ENCODE peak calls at places on chromosome 16, in ten cellular contexts. One of them, this sample, is unnamed.

GRCh38 chr16:88130681-88131080 is 179.4 kb downstream of the BANP start:
- DNase-seq in NB4: peak; percentile 65
- DNase-seq in nephron progenitor cell: no peak
- DNase-seq in fibroblast of lung: no peak
- DNase-seq in H9: no peak
- DNase-seq in dorsolateral prefrontal cortex: no peak
- DNase-seq in AG09309: no peak
- DNase-seq in fibroblast of mammary gland: no peak
- DNase-seq in A673: no peak
- DNase-seq in endothelial cell: no peak
- DNase-seq in this sample: no peak

GRCh38 chr16:14462811-14463210 is 167.2 kb downstream of the PARN start:
- DNase-seq in fibroblast of lung: no peak
- DNase-seq in H9: no peak
- DNase-seq in NB4: no peak
- DNase-seq in nephron progenitor cell: no peak
- DNase-seq in fibroblast of mammary gland: peak; percentile 88
- DNase-seq in AG09309: no peak
- DNase-seq in dorsolateral prefrontal cortex: no peak
- DNase-seq in endothelial cell: no peak
- DNase-seq in A673: no peak
- DNase-seq in this sample: peak; percentile 16

GRCh38 chr16:80330803-80331202 is 210.0 kb upstream of the DYNLRB2 start:
- DNase-seq in H9: no peak
- DNase-seq in fibroblast of lung: no peak
- DNase-seq in NB4: no peak
- DNase-seq in fibroblast of mammary gland: no peak
- DNase-seq in AG09309: no peak
- DNase-seq in endothelial cell: no peak
- DNase-seq in dorsolateral prefrontal cortex: no peak
- DNase-seq in nephron progenitor cell: no peak
- DNase-seq in A673: no peak
- DNase-seq in this sample: no peak

GRCh38 chr16:88303405-88303804 is 79.4 kb upstream of the ZNF469 start:
- DNase-seq in A673: no peak
- DNase-seq in fibroblast of lung: no peak
- DNase-seq in nephron progenitor cell: no peak
- DNase-seq in dorsolateral prefrontal cortex: no peak
- DNase-seq in AG09309: no peak
- DNase-seq in NB4: no peak
- DNase-seq in H9: no peak
- DNase-seq in endothelial cell: no peak
- DNase-seq in fibroblast of mammary gland: no peak
- DNase-seq in this sample: no peak

GRCh38 chr16:49778202-49778601 is 77.7 kb downstream of the ZNF423 start:
- DNase-seq in AG09309: no peak
- DNase-seq in H9: no peak
- DNase-seq in A673: no peak
- DNase-seq in dorsolateral prefrontal cortex: no peak
- DNase-seq in nephron progenitor cell: no peak
- DNase-seq in endothelial cell: no peak
- DNase-seq in fibroblast of mammary gland: no peak
- DNase-seq in NB4: no peak
- DNase-seq in fibroblast of lung: no peak
- DNase-seq in this sample: no peak

GRCh38 chr16:48912360-48912759 is 302.4 kb upstream of the N4BP1 start:
- DNase-seq in fibroblast of lung: no peak
- DNase-seq in NB4: no peak
- DNase-seq in H9: peak; percentile 56
- DNase-seq in AG09309: no peak
- DNase-seq in A673: no peak
- DNase-seq in dorsolateral prefrontal cortex: no peak
- DNase-seq in fibroblast of mammary gland: no peak
- DNase-seq in endothelial cell: peak; percentile 10
- DNase-seq in nephron progenitor cell: no peak
- DNase-seq in this sample: no peak

GRCh38 chr16:89422527-89422904 is 67.8 kb downstream of the ANKRD11 start:
- DNase-seq in NB4: no peak
- DNase-seq in dorsolateral prefrontal cortex: no peak
- DNase-seq in H9: no peak
- DNase-seq in AG09309: no peak
- DNase-seq in A673: no peak
- DNase-seq in endothelial cell: no peak
- DNase-seq in fibroblast of mammary gland: peak; percentile 72
- DNase-seq in fibroblast of lung: no peak
- DNase-seq in nephron progenitor cell: no peak
- DNase-seq in this sample: no peak

GRCh38 chr16:58222532-58223316 is 24.8 kb upstream of the CSNK2A2 start:
- DNase-seq in fibroblast of lung: no peak
- DNase-seq in dorsolateral prefrontal cortex: no peak
- DNase-seq in fibroblast of mammary gland: peak; percentile 18
- DNase-seq in H9: peak; percentile 60
- DNase-seq in endothelial cell: no peak
- DNase-seq in AG09309: no peak
- DNase-seq in NB4: no peak
- DNase-seq in nephron progenitor cell: no peak
- DNase-seq in A673: no peak
- DNase-seq in this sample: peak; percentile 6

GRCh38 chr16:23072084-23072599 is 77.1 kb downstream of the USP31 start:
- DNase-seq in NB4: no peak
- DNase-seq in endothelial cell: no peak
- DNase-seq in AG09309: peak; percentile 33
- DNase-seq in H9: no peak
- DNase-seq in dorsolateral prefrontal cortex: no peak
- DNase-seq in fibroblast of lung: peak; percentile 65
- DNase-seq in fibroblast of mammary gland: peak; percentile 82
- DNase-seq in nephron progenitor cell: no peak
- DNase-seq in A673: no peak
- DNase-seq in this sample: peak; percentile 82

GRCh38 chr16:29148867-29149272 is 164.0 kb downstream of the LAT start:
- DNase-seq in fibroblast of mammary gland: no peak
- DNase-seq in AG09309: no peak
- DNase-seq in dorsolateral prefrontal cortex: no peak
- DNase-seq in H9: no peak
- DNase-seq in nephron progenitor cell: no peak
- DNase-seq in endothelial cell: no peak
- DNase-seq in fibroblast of lung: no peak
- DNase-seq in A673: no peak
- DNase-seq in NB4: no peak
- DNase-seq in this sample: no peak

GRCh38 chr16:72597938-72598337 is 426.0 kb upstream of the PMFBP1 start:
- DNase-seq in A673: no peak
- DNase-seq in nephron progenitor cell: no peak
- DNase-seq in NB4: no peak
- DNase-seq in dorsolateral prefrontal cortex: no peak
- DNase-seq in H9: no peak
- DNase-seq in fibroblast of lung: no peak
- DNase-seq in fibroblast of mammary gland: no peak
- DNase-seq in AG09309: no peak
- DNase-seq in endothelial cell: no peak
- DNase-seq in this sample: no peak

GRCh38 chr16:89183975-89184684 is 12.6 kb downstream of the CDH15 start:
- DNase-seq in fibroblast of mammary gland: no peak
- DNase-seq in fibroblast of lung: no peak
- DNase-seq in nephron progenitor cell: no peak
- DNase-seq in endothelial cell: no peak
- DNase-seq in AG09309: no peak
- DNase-seq in H9: no peak
- DNase-seq in NB4: no peak
- DNase-seq in dorsolateral prefrontal cortex: no peak
- DNase-seq in A673: no peak
- DNase-seq in this sample: no peak

GRCh38 chr16:77850637-77851330 is 62.4 kb downstream of the VAT1L start:
- DNase-seq in NB4: no peak
- DNase-seq in fibroblast of lung: no peak
- DNase-seq in endothelial cell: no peak
- DNase-seq in AG09309: no peak
- DNase-seq in dorsolateral prefrontal cortex: no peak
- DNase-seq in A673: no peak
- DNase-seq in nephron progenitor cell: no peak
- DNase-seq in H9: no peak
- DNase-seq in fibroblast of mammary gland: peak; percentile 11
- DNase-seq in this sample: no peak

GRCh38 chr16:65314246-65315003 is 192.6 kb upstream of the CDH11 start:
- DNase-seq in AG09309: no peak
- DNase-seq in dorsolateral prefrontal cortex: no peak
- DNase-seq in endothelial cell: no peak
- DNase-seq in fibroblast of mammary gland: peak; percentile 24
- DNase-seq in fibroblast of lung: no peak
- DNase-seq in A673: no peak
- DNase-seq in nephron progenitor cell: no peak
- DNase-seq in H9: no peak
- DNase-seq in NB4: no peak
- DNase-seq in this sample: no peak

GRCh38 chr16:30997887-30998711 is 12.3 kb downstream of the STX1B start:
- DNase-seq in nephron progenitor cell: no peak
- DNase-seq in fibroblast of lung: peak; percentile 59
- DNase-seq in NB4: no peak
- DNase-seq in H9: no peak
- DNase-seq in dorsolateral prefrontal cortex: no peak
- DNase-seq in A673: no peak
- DNase-seq in AG09309: no peak
- DNase-seq in fibroblast of mammary gland: peak; percentile 75
- DNase-seq in endothelial cell: no peak
- DNase-seq in this sample: peak; percentile 66

GRCh38 chr16:81649561-81649960 is 129.5 kb upstream of the PLCG2 start:
- DNase-seq in endothelial cell: no peak
- DNase-seq in nephron progenitor cell: no peak
- DNase-seq in H9: no peak
- DNase-seq in dorsolateral prefrontal cortex: no peak
- DNase-seq in AG09309: no peak
- DNase-seq in A673: no peak
- DNase-seq in NB4: no peak
- DNase-seq in fibroblast of mammary gland: no peak
- DNase-seq in fibroblast of lung: peak; percentile 55
- DNase-seq in this sample: no peak

GRCh38 chr16:74064120-74064735 is 232.4 kb upstream of the PSMD7 start:
- DNase-seq in fibroblast of mammary gland: peak; percentile 7
- DNase-seq in H9: no peak
- DNase-seq in endothelial cell: no peak
- DNase-seq in dorsolateral prefrontal cortex: no peak
- DNase-seq in nephron progenitor cell: no peak
- DNase-seq in A673: peak; percentile 39
- DNase-seq in AG09309: no peak
- DNase-seq in fibroblast of lung: peak; percentile 67
- DNase-seq in NB4: no peak
- DNase-seq in this sample: no peak
- TF ChIP-seq CTCF in fibroblast of mammary gland: no peak
- TF ChIP-seq CTCF in H9: no peak
- TF ChIP-seq CTCF in endothelial cell: no peak
- TF ChIP-seq CTCF in dorsolateral prefrontal cortex: no peak
- TF ChIP-seq CTCF in nephron progenitor cell: no peak
- TF ChIP-seq CTCF in A673: peak; percentile 28
- TF ChIP-seq CTCF in AG09309: no peak
- TF ChIP-seq CTCF in fibroblast of lung: peak; percentile 27
- TF ChIP-seq CTCF in NB4: no peak
- TF ChIP-seq CTCF in this sample: no peak

DNA sequence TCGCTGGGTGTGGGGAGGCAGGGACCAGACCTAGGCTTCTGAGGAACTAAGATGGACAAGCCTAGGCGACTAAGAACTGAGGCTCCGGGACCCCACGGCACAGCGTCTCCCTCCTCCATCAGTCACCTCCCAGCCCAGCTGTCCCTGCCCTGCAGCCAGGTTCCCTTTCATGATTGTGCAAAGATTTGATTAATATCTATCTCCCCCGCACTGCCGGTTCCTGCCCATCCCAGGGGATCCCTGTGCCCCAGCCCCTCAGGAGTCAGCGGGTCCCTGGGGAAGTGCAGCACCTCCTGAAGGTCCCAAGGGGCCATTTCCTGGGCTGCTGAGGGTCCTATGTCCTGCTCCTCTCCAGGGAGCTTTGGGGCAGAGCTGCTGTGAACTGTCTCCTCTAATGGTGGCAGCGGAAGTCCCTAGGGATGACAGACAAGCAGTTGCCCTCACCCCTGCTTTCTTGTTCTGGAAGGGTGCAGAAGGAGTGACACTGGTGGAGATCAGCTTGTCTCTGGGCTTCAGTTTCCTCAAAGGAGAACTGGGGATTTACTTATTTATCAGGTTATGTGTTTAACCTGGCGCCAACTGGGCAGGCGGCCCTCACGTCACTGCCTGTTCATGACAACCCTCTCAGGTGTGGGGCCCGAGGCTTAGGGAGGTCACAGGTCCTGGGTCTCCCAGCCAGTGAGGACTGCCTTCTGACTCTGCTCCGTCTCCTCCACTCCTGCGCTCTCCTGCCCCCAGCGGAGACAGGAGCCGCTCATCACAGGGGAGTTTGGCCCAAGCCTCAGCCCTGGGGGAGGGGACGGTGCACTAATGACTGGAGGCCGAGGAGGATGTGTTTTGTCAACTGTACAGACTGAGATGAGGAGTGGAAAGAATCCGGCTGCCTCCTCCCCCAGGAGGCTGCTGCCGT is 1.9 kb upstream of the C16orf74 start:
- DNase-seq in fibroblast of lung: peak; percentile 34
- DNase-seq in A673: peak; percentile 71
- DNase-seq in NB4: peak; percentile 93
- DNase-seq in nephron progenitor cell: peak; percentile 61
- DNase-seq in endothelial cell: peak; percentile 42
- DNase-seq in H9: peak; percentile 77
- DNase-seq in AG09309: no peak
- DNase-seq in fibroblast of mammary gland: no peak
- DNase-seq in dorsolateral prefrontal cortex: no peak
- DNase-seq in this sample: peak; percentile 62
- TF ChIP-seq CTCF in fibroblast of lung: peak; percentile 41
- TF ChIP-seq CTCF in A673: no peak
- TF ChIP-seq CTCF in NB4: peak; percentile 73
- TF ChIP-seq CTCF in nephron progenitor cell: no peak
- TF ChIP-seq CTCF in endothelial cell: no peak
- TF ChIP-seq CTCF in H9: peak; percentile 46
- TF ChIP-seq CTCF in AG09309: peak; percentile 22
- TF ChIP-seq CTCF in fibroblast of mammary gland: no peak
- TF ChIP-seq CTCF in dorsolateral prefrontal cortex: no peak
- TF ChIP-seq CTCF in this sample: peak; percentile 52

GRCh38 chr16:1050466-1050865 is 22.1 kb upstream of the SSTR5 start:
- DNase-seq in A673: no peak
- DNase-seq in nephron progenitor cell: no peak
- DNase-seq in NB4: no peak
- DNase-seq in AG09309: no peak
- DNase-seq in dorsolateral prefrontal cortex: no peak
- DNase-seq in fibroblast of lung: no peak
- DNase-seq in endothelial cell: no peak
- DNase-seq in fibroblast of mammary gland: no peak
- DNase-seq in H9: no peak
- DNase-seq in this sample: no peak
- TF ChIP-seq CTCF in A673: no peak
- TF ChIP-seq CTCF in nephron progenitor cell: no peak
- TF ChIP-seq CTCF in NB4: no peak
- TF ChIP-seq CTCF in AG09309: no peak
- TF ChIP-seq CTCF in dorsolateral prefrontal cortex: no peak
- TF ChIP-seq CTCF in fibroblast of lung: no peak
- TF ChIP-seq CTCF in endothelial cell: no peak
- TF ChIP-seq CTCF in fibroblast of mammary gland: no peak
- TF ChIP-seq CTCF in H9: no peak
- TF ChIP-seq CTCF in this sample: no peak

GRCh38 chr16:70697601-70698170 is 11.8 kb upstream of the MTSS2 start:
- DNase-seq in NB4: peak; percentile 80
- DNase-seq in AG09309: no peak
- DNase-seq in H9: no peak
- DNase-seq in A673: no peak
- DNase-seq in fibroblast of lung: no peak
- DNase-seq in nephron progenitor cell: no peak
- DNase-seq in dorsolateral prefrontal cortex: no peak
- DNase-seq in endothelial cell: no peak
- DNase-seq in fibroblast of mammary gland: no peak
- DNase-seq in this sample: no peak
- TF ChIP-seq CTCF in NB4: no peak
- TF ChIP-seq CTCF in AG09309: peak; percentile 27
- TF ChIP-seq CTCF in H9: no peak
- TF ChIP-seq CTCF in A673: no peak
- TF ChIP-seq CTCF in fibroblast of lung: no peak
- TF ChIP-seq CTCF in nephron progenitor cell: no peak
- TF ChIP-seq CTCF in dorsolateral prefrontal cortex: no peak
- TF ChIP-seq CTCF in endothelial cell: no peak
- TF ChIP-seq CTCF in fibroblast of mammary gland: no peak
- TF ChIP-seq CTCF in this sample: no peak